ENCODE peak calls at places on chromosomes 4 and X, in seven cellular contexts. S, U, Y, G, D, A and J are unnamed samples.
A peak's percentile ranks its signal among the peaks of the same experiment; 100 is the strongest.

GRCh38 chr4:138775485-138775884 is 240.1 kb upstream of the NOCT start:
- DNase-seq in S (no peak), A (no peak), D (no peak), Y (no peak), G (no peak), U (no peak), J (no peak)

GRCh38 chrX:85619962-85620361 is 240.5 kb upstream of the POF1B start:
- DNase-seq in A (no peak), D (no peak), Y (no peak), G (no peak), S (no peak), U (no peak), J (no peak)

GRCh38 chrX:66638591-66639500 is at the start of gene EDA2R:
- DNase-seq in Y (peak; percentile 9), U (peak; percentile 89), D (no peak), S (peak; percentile 89), G (peak; percentile 50), A (no peak), J (peak; percentile 52)

GRCh38 chrX:46704767-46705386 is 54.0 kb downstream of the SLC9A7 start:
- DNase-seq in S (peak; percentile 34), U (peak; percentile 33), A (no peak), Y (no peak), D (no peak), G (no peak), J (no peak)

GRCh38 chr4:142818476-142818875 is 27.6 kb downstream of the INPP4B start:
- DNase-seq in D (no peak), G (no peak), A (no peak), U (no peak), Y (no peak), S (peak; percentile 5), J (no peak)

GRCh38 chr4:150385606-150386005 is 196.3 kb upstream of the MAB21L2 start:
- DNase-seq in Y (no peak), G (peak; percentile 97), U (peak; percentile 89), A (peak; percentile 82), D (peak; percentile 34), S (peak; percentile 96), J (no peak)

GRCh38 chrX:22057667-22058066 is 25.5 kb downstream of the PHEX start:
- DNase-seq in D (no peak), G (no peak), S (no peak), A (no peak), Y (no peak), U (no peak), J (no peak)

GRCh38 chr4:80184791-80185756 is 12.2 kb upstream of the PRDM8 start:
- DNase-seq in U (no peak), S (peak; percentile 35), Y (no peak), G (no peak), A (no peak), D (peak; percentile 28), J (no peak)

GRCh38 chr4:22999419-22999818 is 306.7 kb downstream of the GBA3 start:
- DNase-seq in A (no peak), S (no peak), G (no peak), U (peak; percentile 13), Y (no peak), D (no peak), J (no peak)

GRCh38 chrX:56761167-56761566 is 32.1 kb downstream of the NBDY start:
- DNase-seq in G (no peak), S (no peak), A (no peak), U (no peak), Y (no peak), D (no peak), J (peak; percentile 40)

GRCh38 chrX:30865020-30865419 is 24.0 kb downstream of the TAB3 start:
- DNase-seq in A (no peak), D (no peak), Y (no peak), S (no peak), G (no peak), U (no peak), J (no peak)

GRCh38 chr4:33395731-33396485 is 2675.7 kb downstream of the PCDH7 start:
- DNase-seq in Y (no peak), U (peak; percentile 8), G (no peak), A (no peak), D (no peak), S (no peak), J (no peak)

GRCh38 chr4:146334862-146335449 is 120.6 kb downstream of the REELD1 start:
- DNase-seq in S (peak; percentile 71), U (no peak), G (no peak), A (no peak), Y (no peak), D (no peak), J (no peak)

GRCh38 chrX:123736333-123736921 is 3.6 kb upstream of the THOC2 start:
- DNase-seq in Y (no peak), U (peak; percentile 19), D (no peak), A (peak; percentile 49), G (peak; percentile 23), S (peak; percentile 78), J (no peak)

GRCh38 chrX:1400731-1401471 is 9.0 kb upstream of the SLC25A6 start:
- DNase-seq in A (no peak), U (no peak), Y (no peak), D (no peak), S (no peak), G (no peak), J (peak; percentile 39)

GRCh38 chr4:121706595-121707021 is 9.8 kb upstream of the ANXA5 start:
- DNase-seq in Y (no peak), G (peak; percentile 77), S (peak; percentile 90), D (no peak), U (peak; percentile 83), A (no peak), J (no peak)

GRCh38 chrX:103913356-103914020 is 48.9 kb upstream of the TMSB15B start:
- DNase-seq in U (peak; percentile 1), S (peak; percentile 7), G (no peak), Y (no peak), A (no peak), D (no peak), J (no peak)

GRCh38 chr4:188412499-188412898 is 273.3 kb downstream of the TRIML1 start:
- DNase-seq in U (no peak), Y (no peak), S (no peak), A (no peak), D (no peak), G (no peak), J (no peak)

GRCh38 chrX:17654116-17654515 is 83.2 kb upstream of the SCML1 start:
- DNase-seq in A (no peak), S (no peak), U (no peak), G (no peak), D (no peak), Y (no peak), J (no peak)

GRCh38 chr4:38529189-38530115 is 134.5 kb upstream of the KLF3 start:
- DNase-seq in S (no peak), U (no peak), A (no peak), Y (no peak), D (no peak), G (no peak), J (no peak)

GRCh38 chr4:8558080-8558960 is 21.9 kb upstream of the GPR78 start:
- DNase-seq in S (no peak), D (no peak), Y (no peak), G (no peak), U (no peak), A (no peak), J (no peak)

GRCh38 chr4:166324321-166324720 is 451.3 kb downstream of the TLL1 start:
- DNase-seq in S (peak; percentile 42), D (no peak), A (no peak), U (peak; percentile 15), Y (peak; percentile 15), G (no peak), J (no peak)

GRCh38 chr4:112031712-112032328 is 113.4 kb upstream of the FAM241A start:
- DNase-seq in A (no peak), Y (peak; percentile 38), G (peak; percentile 24), S (peak; percentile 68), U (peak; percentile 65), D (no peak), J (no peak)

DNA sequence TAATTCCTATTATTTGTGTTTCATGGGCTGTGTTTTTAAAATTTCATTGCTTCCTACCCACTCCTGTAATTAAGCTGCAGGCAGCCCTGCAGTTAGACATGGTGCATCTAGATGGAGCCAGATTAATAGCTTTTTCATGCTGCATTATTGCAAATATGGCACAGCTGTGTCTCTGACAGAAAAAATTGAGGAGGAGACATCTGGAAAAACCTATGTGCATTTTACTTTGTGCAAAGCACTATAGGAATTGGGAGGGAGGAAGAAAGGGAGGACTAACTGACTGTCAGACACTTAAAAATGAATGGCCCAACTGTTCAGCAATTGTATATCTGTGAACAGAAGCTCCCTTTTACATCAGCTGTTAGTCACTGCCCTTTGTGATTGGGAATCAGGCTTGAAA is 8.1 kb upstream of the RPGR start:
- DNase-seq in Y (no peak), G (no peak), A (no peak), D (no peak), S (no peak), U (no peak), J (no peak)
- TF ChIP-seq CTCF in Y (no peak), G (peak; percentile 11), A (no peak), D (no peak), S (peak; percentile 14), U (peak; percentile 14), J (peak; percentile 52)

DNA sequence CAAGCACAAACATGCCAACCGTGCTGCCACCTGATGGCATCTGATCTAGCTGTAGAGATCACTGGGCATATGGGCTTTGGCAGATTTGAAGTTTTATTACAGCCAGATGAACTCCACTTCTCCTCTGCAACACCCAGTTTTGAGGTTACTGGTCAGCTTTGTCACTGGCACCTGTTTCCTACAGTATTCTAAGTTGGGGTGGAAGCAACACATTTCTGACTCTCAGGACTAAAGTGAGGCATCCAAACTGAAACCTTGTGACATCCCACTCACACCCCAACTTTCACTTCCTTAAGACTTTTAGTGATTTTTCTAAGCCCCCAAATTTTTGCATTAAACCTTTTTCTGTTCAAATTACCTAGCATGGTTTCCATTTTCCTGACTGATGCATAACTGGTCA is 115.1 kb upstream of the PCDH18 start:
- DNase-seq in Y (no peak), U (no peak), G (no peak), D (no peak), A (no peak), S (no peak), J (no peak)
- TF ChIP-seq CTCF in Y (no peak), U (no peak), G (no peak), D (no peak), A (no peak), S (no peak), J (no peak)

DNA sequence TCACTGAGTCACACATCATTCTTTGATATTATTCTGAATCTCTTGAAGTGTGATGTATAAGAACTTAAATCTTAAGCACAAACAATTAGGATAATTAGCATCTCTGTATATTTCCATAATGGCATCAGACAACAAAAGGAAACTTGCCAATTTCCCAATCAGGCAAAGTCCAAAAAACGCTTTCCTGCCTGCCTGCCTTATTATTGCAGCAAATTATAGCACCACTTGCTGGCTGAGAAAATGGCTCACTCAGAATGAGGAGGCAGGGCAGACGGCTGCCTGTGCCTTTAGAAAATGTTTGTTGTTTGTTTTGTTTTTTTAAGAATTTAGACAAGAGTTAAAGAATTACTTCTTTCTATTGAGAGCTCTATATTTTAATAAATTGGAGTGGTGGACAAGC is 27.7 kb upstream of the NR3C2 start:
- DNase-seq in S (no peak), Y (no peak), D (no peak), U (no peak), A (no peak), G (no peak), J (no peak)
- TF ChIP-seq CTCF in S (no peak), Y (no peak), D (no peak), U (no peak), A (no peak), G (no peak), J (no peak)

DNA sequence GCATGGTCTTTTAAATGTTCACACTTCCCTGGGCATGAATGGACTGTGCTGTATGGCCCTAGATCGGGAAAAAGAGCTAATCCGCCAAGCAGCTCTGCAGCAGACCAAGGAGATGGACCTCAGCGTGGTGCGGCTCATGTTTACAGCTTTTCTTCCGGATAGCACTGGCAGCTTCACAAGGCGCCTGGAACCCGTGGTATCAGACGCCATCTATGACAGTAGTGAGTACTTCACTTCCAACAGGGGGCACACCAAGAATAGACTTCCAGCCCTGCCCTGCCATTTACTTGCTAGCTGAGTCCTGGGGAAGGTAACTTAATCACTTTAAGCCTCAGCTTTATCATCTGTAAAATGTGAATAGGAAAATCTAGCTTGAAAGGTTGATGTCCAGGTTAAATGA is 77.7 kb downstream of the NFKB1 start:
- DNase-seq in S (no peak), A (no peak), Y (no peak), D (no peak), U (peak; percentile 14), G (no peak), J (no peak)
- TF ChIP-seq CTCF in S (no peak), A (no peak), Y (peak; percentile 19), D (no peak), U (no peak), G (no peak), J (peak; percentile 31)